ENCODE peak calls at places on chromosome 11, in five cellular contexts. W is T follicular helper cell, O is hippocampal formation, M is dermis microvascular lymphatic vessel endothelial cell, H is ACHN. I is an unnamed sample.
A peak's percentile ranks its signal among the peaks of the same experiment; 100 is the strongest.

GRCh38 chr11:72735495-72736027 is 16.6 kb downstream of the ARAP1 start:
- DNase-seq in W (no peak), O (no peak), M (peak; percentile 63), H (no peak), I (no peak)

GRCh38 chr11:19353287-19353686 is 112.5 kb upstream of the E2F8 start:
- DNase-seq in W (no peak), O (no peak), M (no peak), H (no peak), I (no peak)

GRCh38 chr11:62555464-62556092 is 9.0 kb upstream of the AHNAK start:
- DNase-seq in W (peak; percentile 69), O (no peak), M (no peak), H (peak; percentile 17), I (peak; percentile 50)

GRCh38 chr11:43905788-43906187 is 25.2 kb downstream of the ALKBH3 start:
- DNase-seq in W (no peak), O (no peak), M (peak; percentile 96), H (no peak), I (no peak)

GRCh38 chr11:2198621-2199365 is 27.2 kb upstream of the TH start:
- DNase-seq in W (no peak), O (no peak), M (no peak), H (no peak), I (no peak)

GRCh38 chr11:1361882-1362281 is 27.9 kb upstream of the BRSK2 start:
- DNase-seq in W (no peak), O (no peak), M (no peak), H (no peak), I (no peak)

GRCh38 chr11:123690490-123690889 is 36.1 kb upstream of the SCN3B start:
- DNase-seq in W (no peak), O (no peak), M (no peak), H (no peak), I (no peak)

GRCh38 chr11:64650923-64651523 is 60.0 kb downstream of the SLC22A12 start:
- DNase-seq in W (no peak), O (peak; percentile 14), M (peak; percentile 27), H (peak; percentile 31), I (no peak)

GRCh38 chr11:22304337-22304961 is 33.7 kb upstream of the SLC17A6 start:
- DNase-seq in W (no peak), O (no peak), M (peak; percentile 29), H (peak; percentile 40), I (no peak)

GRCh38 chr11:1892558-1892957 is 863 bp upstream of the PRR33 start:
- DNase-seq in W (no peak), O (no peak), M (no peak), H (no peak), I (no peak)

GRCh38 chr11:83724704-83725114 is 438.5 kb upstream of the CCDC90B start:
- DNase-seq in W (no peak), O (peak; percentile 9), M (no peak), H (no peak), I (no peak)

I was measured in CD4-positive, alpha-beta T cell.